ENCODE peak calls at places on chromosomes 2 and 18, in eight cellular contexts. One of them, this sample, is unnamed.

GRCh38 chr18:3415110-3415509 is 34.9 kb upstream of the TGIF1 start:
- DNase-seq in naive thymus-derived CD4-positive, alpha-beta T cell: no peak
- DNase-seq in PC-3: no peak
- DNase-seq in cardiac muscle cell: no peak
- DNase-seq in H1: no peak
- DNase-seq in MM.1S: no peak
- DNase-seq in neuronal stem cell: no peak
- DNase-seq in ovary: no peak
- DNase-seq in this sample: no peak

GRCh38 chr2:179332903-179333302 is 68.3 kb upstream of the SESTD1 start:
- DNase-seq in H1: no peak
- DNase-seq in cardiac muscle cell: no peak
- DNase-seq in ovary: no peak
- DNase-seq in neuronal stem cell: no peak
- DNase-seq in PC-3: peak
- DNase-seq in MM.1S: no peak
- DNase-seq in naive thymus-derived CD4-positive, alpha-beta T cell: no peak
- DNase-seq in this sample: no peak

GRCh38 chr18:77130229-77131099 is 2.1 kb downstream of the MBP start:
- DNase-seq in neuronal stem cell: no peak
- DNase-seq in MM.1S: no peak
- DNase-seq in cardiac muscle cell: no peak
- DNase-seq in H1: no peak
- DNase-seq in naive thymus-derived CD4-positive, alpha-beta T cell: no peak
- DNase-seq in PC-3: no peak
- DNase-seq in ovary: no peak
- DNase-seq in this sample: no peak

GRCh38 chr18:55778731-55779460 is 190.9 kb upstream of the TCF4 start:
- DNase-seq in MM.1S: peak
- DNase-seq in neuronal stem cell: no peak
- DNase-seq in H1: no peak
- DNase-seq in PC-3: no peak
- DNase-seq in naive thymus-derived CD4-positive, alpha-beta T cell: no peak
- DNase-seq in cardiac muscle cell: no peak
- DNase-seq in ovary: no peak
- DNase-seq in this sample: no peak

GRCh38 chr2:221176666-221177065 is 395.4 kb downstream of the EPHA4 start:
- DNase-seq in naive thymus-derived CD4-positive, alpha-beta T cell: no peak
- DNase-seq in MM.1S: no peak
- DNase-seq in neuronal stem cell: no peak
- DNase-seq in PC-3: no peak
- DNase-seq in ovary: no peak
- DNase-seq in H1: no peak
- DNase-seq in cardiac muscle cell: no peak
- DNase-seq in this sample: no peak

GRCh38 chr2:127083819-127084503 is 23.0 kb downstream of the BIN1 start:
- DNase-seq in MM.1S: no peak
- DNase-seq in ovary: peak
- DNase-seq in naive thymus-derived CD4-positive, alpha-beta T cell: no peak
- DNase-seq in H1: no peak
- DNase-seq in cardiac muscle cell: no peak
- DNase-seq in PC-3: peak
- DNase-seq in neuronal stem cell: no peak
- DNase-seq in this sample: peak

GRCh38 chr2:224722250-224722649 is 6.1 kb upstream of the CCDC195 start:
- DNase-seq in cardiac muscle cell: no peak
- DNase-seq in MM.1S: no peak
- DNase-seq in neuronal stem cell: no peak
- DNase-seq in ovary: no peak
- DNase-seq in PC-3: no peak
- DNase-seq in naive thymus-derived CD4-positive, alpha-beta T cell: no peak
- DNase-seq in H1: no peak
- DNase-seq in this sample: no peak

GRCh38 chr2:218008060-218009040 is 5.6 kb upstream of the TNS1 start:
- DNase-seq in ovary: no peak
- DNase-seq in MM.1S: no peak
- DNase-seq in neuronal stem cell: no peak
- DNase-seq in naive thymus-derived CD4-positive, alpha-beta T cell: no peak
- DNase-seq in cardiac muscle cell: no peak
- DNase-seq in H1: no peak
- DNase-seq in PC-3: no peak
- DNase-seq in this sample: no peak

GRCh38 chr2:54407693-54408092 is 48.4 kb upstream of the SPTBN1 start:
- DNase-seq in PC-3: no peak
- DNase-seq in naive thymus-derived CD4-positive, alpha-beta T cell: no peak
- DNase-seq in MM.1S: no peak
- DNase-seq in ovary: no peak
- DNase-seq in cardiac muscle cell: peak
- DNase-seq in neuronal stem cell: no peak
- DNase-seq in H1: no peak
- DNase-seq in this sample: no peak

GRCh38 chr2:238554468-238555184 is 127.9 kb downstream of the ASB1 start:
- DNase-seq in neuronal stem cell: no peak
- DNase-seq in H1: no peak
- DNase-seq in MM.1S: no peak
- DNase-seq in PC-3: no peak
- DNase-seq in naive thymus-derived CD4-positive, alpha-beta T cell: no peak
- DNase-seq in cardiac muscle cell: no peak
- DNase-seq in ovary: no peak
- DNase-seq in this sample: no peak

GRCh38 chr2:196551014-196551413 is 88.5 kb upstream of the CCDC150 start:
- DNase-seq in MM.1S: no peak
- DNase-seq in naive thymus-derived CD4-positive, alpha-beta T cell: no peak
- DNase-seq in cardiac muscle cell: no peak
- DNase-seq in ovary: no peak
- DNase-seq in H1: no peak
- DNase-seq in PC-3: no peak
- DNase-seq in neuronal stem cell: no peak
- DNase-seq in this sample: no peak

GRCh38 chr2:17912266-17912691 is 33.8 kb downstream of the KCNS3 start:
- DNase-seq in naive thymus-derived CD4-positive, alpha-beta T cell: no peak
- DNase-seq in PC-3: no peak
- DNase-seq in H1: no peak
- DNase-seq in ovary: no peak
- DNase-seq in neuronal stem cell: no peak
- DNase-seq in MM.1S: peak
- DNase-seq in cardiac muscle cell: peak
- DNase-seq in this sample: no peak

GRCh38 chr2:120222186-120223033 is 790 bp downstream of the TMEM185B start:
- DNase-seq in MM.1S: no peak
- DNase-seq in cardiac muscle cell: no peak
- DNase-seq in PC-3: no peak
- DNase-seq in ovary: no peak
- DNase-seq in naive thymus-derived CD4-positive, alpha-beta T cell: no peak
- DNase-seq in H1: no peak
- DNase-seq in neuronal stem cell: no peak
- DNase-seq in this sample: peak

GRCh38 chr18:46712406-46712805 is 44.4 kb downstream of the ST8SIA5 start:
- DNase-seq in H1: no peak
- DNase-seq in MM.1S: no peak
- DNase-seq in naive thymus-derived CD4-positive, alpha-beta T cell: no peak
- DNase-seq in neuronal stem cell: no peak
- DNase-seq in cardiac muscle cell: no peak
- DNase-seq in ovary: peak
- DNase-seq in PC-3: peak
- DNase-seq in this sample: no peak

GRCh38 chr2:235051436-235052260 is 99.8 kb downstream of the SH3BP4 start:
- DNase-seq in MM.1S: no peak
- DNase-seq in cardiac muscle cell: no peak
- DNase-seq in H1: no peak
- DNase-seq in ovary: peak
- DNase-seq in PC-3: no peak
- DNase-seq in neuronal stem cell: no peak
- DNase-seq in naive thymus-derived CD4-positive, alpha-beta T cell: no peak
- DNase-seq in this sample: peak

GRCh38 chr2:239663364-239663924 is 262.6 kb upstream of the HDAC4 start:
- DNase-seq in MM.1S: no peak
- DNase-seq in naive thymus-derived CD4-positive, alpha-beta T cell: no peak
- DNase-seq in H1: no peak
- DNase-seq in PC-3: no peak
- DNase-seq in neuronal stem cell: no peak
- DNase-seq in cardiac muscle cell: no peak
- DNase-seq in ovary: no peak
- DNase-seq in this sample: no peak

GRCh38 chr2:157692768-157693167 is 64.1 kb upstream of the ACVR1C start:
- DNase-seq in PC-3: peak
- DNase-seq in MM.1S: peak
- DNase-seq in H1: no peak
- DNase-seq in cardiac muscle cell: no peak
- DNase-seq in neuronal stem cell: no peak
- DNase-seq in ovary: no peak
- DNase-seq in naive thymus-derived CD4-positive, alpha-beta T cell: no peak
- DNase-seq in this sample: no peak

GRCh38 chr2:45011621-45012602 is 2.7 kb upstream of the SIX2 start:
- DNase-seq in MM.1S: no peak
- DNase-seq in naive thymus-derived CD4-positive, alpha-beta T cell: no peak
- DNase-seq in H1: no peak
- DNase-seq in neuronal stem cell: no peak
- DNase-seq in PC-3: no peak
- DNase-seq in ovary: no peak
- DNase-seq in cardiac muscle cell: no peak
- DNase-seq in this sample: no peak

GRCh38 chr2:121471571-121472464 is 58.9 kb upstream of the RNU4ATAC start:
- DNase-seq in ovary: no peak
- DNase-seq in H1: no peak
- DNase-seq in cardiac muscle cell: no peak
- DNase-seq in naive thymus-derived CD4-positive, alpha-beta T cell: no peak
- DNase-seq in PC-3: no peak
- DNase-seq in neuronal stem cell: no peak
- DNase-seq in MM.1S: no peak
- DNase-seq in this sample: no peak

GRCh38 chr2:159214325-159214865 is 72.1 kb downstream of the WDSUB1 start:
- DNase-seq in PC-3: peak
- DNase-seq in naive thymus-derived CD4-positive, alpha-beta T cell: no peak
- DNase-seq in ovary: no peak
- DNase-seq in neuronal stem cell: no peak
- DNase-seq in H1: no peak
- DNase-seq in cardiac muscle cell: no peak
- DNase-seq in MM.1S: no peak
- DNase-seq in this sample: peak
- H3K27ac ChIP-seq in PC-3: no peak
- H3K27ac ChIP-seq in naive thymus-derived CD4-positive, alpha-beta T cell: no peak
- H3K27ac ChIP-seq in ovary: no peak
- H3K27ac ChIP-seq in neuronal stem cell: no peak
- H3K27ac ChIP-seq in H1: no peak
- H3K27ac ChIP-seq in cardiac muscle cell: no peak
- H3K27ac ChIP-seq in MM.1S: no peak
- H3K27ac ChIP-seq in this sample: no peak

DNA sequence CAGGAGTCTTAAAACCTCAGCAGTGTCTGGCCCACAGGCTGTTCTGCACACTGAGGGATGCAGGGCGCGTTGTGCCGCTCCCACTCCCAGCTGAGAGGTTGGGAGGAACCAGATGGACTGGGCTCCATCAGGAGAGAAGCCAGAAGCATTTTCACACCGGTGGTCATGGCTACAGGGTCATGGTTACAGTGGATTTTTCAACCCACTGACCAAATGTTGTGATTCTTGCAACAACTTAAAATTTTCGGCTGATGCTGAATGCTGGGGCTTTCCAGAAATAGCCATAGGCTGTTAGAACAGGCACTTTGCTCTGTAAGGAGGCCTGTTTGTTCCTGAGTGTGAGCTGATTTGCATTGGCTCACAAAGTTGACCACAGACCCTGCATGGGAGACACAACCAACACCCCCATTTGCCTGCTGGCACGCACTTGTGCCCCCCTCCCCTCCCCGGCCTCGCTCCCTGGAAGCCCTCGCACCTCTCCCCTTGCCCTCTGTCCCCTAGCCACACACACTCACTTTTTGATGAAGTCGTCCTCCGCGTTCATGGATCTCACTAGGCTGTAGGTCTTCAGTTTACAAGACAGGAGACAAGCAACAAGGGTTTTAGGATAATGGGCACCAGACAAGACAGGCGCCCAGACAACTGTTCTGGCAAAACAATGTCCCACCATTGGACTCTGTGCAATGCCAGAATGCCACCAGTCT is 3.4 kb downstream of the LPIN1 start:
- DNase-seq in naive thymus-derived CD4-positive, alpha-beta T cell: no peak
- DNase-seq in MM.1S: peak
- DNase-seq in PC-3: no peak
- DNase-seq in cardiac muscle cell: no peak
- DNase-seq in H1: no peak
- DNase-seq in ovary: peak
- DNase-seq in neuronal stem cell: no peak
- DNase-seq in this sample: no peak
- H3K27ac ChIP-seq in naive thymus-derived CD4-positive, alpha-beta T cell: peak
- H3K27ac ChIP-seq in MM.1S: peak
- H3K27ac ChIP-seq in PC-3: no peak
- H3K27ac ChIP-seq in cardiac muscle cell: peak
- H3K27ac ChIP-seq in H1: no peak
- H3K27ac ChIP-seq in ovary: peak
- H3K27ac ChIP-seq in neuronal stem cell: no peak
- H3K27ac ChIP-seq in this sample: no peak

GRCh38 chr18:48832961-48833700 is 117.6 kb downstream of the SMAD7 start:
- DNase-seq in MM.1S: no peak
- DNase-seq in ovary: peak
- DNase-seq in cardiac muscle cell: no peak
- DNase-seq in neuronal stem cell: no peak
- DNase-seq in H1: no peak
- DNase-seq in PC-3: peak
- DNase-seq in naive thymus-derived CD4-positive, alpha-beta T cell: peak
- DNase-seq in this sample: peak
- H3K27ac ChIP-seq in MM.1S: peak
- H3K27ac ChIP-seq in ovary: no peak
- H3K27ac ChIP-seq in cardiac muscle cell: no peak
- H3K27ac ChIP-seq in neuronal stem cell: no peak
- H3K27ac ChIP-seq in H1: no peak
- H3K27ac ChIP-seq in PC-3: peak
- H3K27ac ChIP-seq in naive thymus-derived CD4-positive, alpha-beta T cell: no peak
- H3K27ac ChIP-seq in this sample: peak

GRCh38 chr2:23469142-23469540 is 84.2 kb downstream of the KLHL29 start:
- DNase-seq in cardiac muscle cell: no peak
- DNase-seq in naive thymus-derived CD4-positive, alpha-beta T cell: no peak
- DNase-seq in MM.1S: no peak
- DNase-seq in H1: no peak
- DNase-seq in PC-3: no peak
- DNase-seq in neuronal stem cell: no peak
- DNase-seq in ovary: no peak
- DNase-seq in this sample: no peak

GRCh38 chr2:23465138-23465537 is 80.2 kb downstream of the KLHL29 start:
- DNase-seq in H1: no peak
- DNase-seq in ovary: no peak
- DNase-seq in cardiac muscle cell: no peak
- DNase-seq in neuronal stem cell: no peak
- DNase-seq in naive thymus-derived CD4-positive, alpha-beta T cell: no peak
- DNase-seq in MM.1S: no peak
- DNase-seq in PC-3: no peak
- DNase-seq in this sample: peak

GRCh38 chr2:23465982-23466381 is 81.0 kb downstream of the KLHL29 start:
- DNase-seq in cardiac muscle cell: no peak
- DNase-seq in ovary: no peak
- DNase-seq in MM.1S: no peak
- DNase-seq in PC-3: no peak
- DNase-seq in naive thymus-derived CD4-positive, alpha-beta T cell: no peak
- DNase-seq in neuronal stem cell: no peak
- DNase-seq in H1: no peak
- DNase-seq in this sample: peak

GRCh38 chr2:23467618-23468017 is 82.6 kb downstream of the KLHL29 start:
- DNase-seq in ovary: no peak
- DNase-seq in cardiac muscle cell: no peak
- DNase-seq in naive thymus-derived CD4-positive, alpha-beta T cell: no peak
- DNase-seq in PC-3: no peak
- DNase-seq in MM.1S: no peak
- DNase-seq in H1: no peak
- DNase-seq in neuronal stem cell: no peak
- DNase-seq in this sample: peak

GRCh38 chr2:23468384-23469141 is 83.6 kb downstream of the KLHL29 start:
- DNase-seq in MM.1S: no peak
- DNase-seq in ovary: no peak
- DNase-seq in neuronal stem cell: no peak
- DNase-seq in H1: no peak
- DNase-seq in cardiac muscle cell: no peak
- DNase-seq in naive thymus-derived CD4-positive, alpha-beta T cell: no peak
- DNase-seq in PC-3: no peak
- DNase-seq in this sample: no peak
- H3K27ac ChIP-seq in MM.1S: no peak
- H3K27ac ChIP-seq in ovary: no peak
- H3K27ac ChIP-seq in neuronal stem cell: no peak
- H3K27ac ChIP-seq in H1: no peak
- H3K27ac ChIP-seq in cardiac muscle cell: no peak
- H3K27ac ChIP-seq in naive thymus-derived CD4-positive, alpha-beta T cell: no peak
- H3K27ac ChIP-seq in PC-3: no peak
- H3K27ac ChIP-seq in this sample: no peak

This sample was measured in coronary artery.